ENCODE peak calls at places on chromosome 5, in four cellular contexts. V is hepatocyte, X is NB4, R is adrenal gland. A is an unnamed sample.

GRCh38 chr5:66963559-66963971 is 233.0 kb downstream of the CD180 start:
- DNase-seq in R (no peak), X (no peak), V (peak; percentile 26), A (peak; percentile 5)

GRCh38 chr5:81755320-81755719 is 4.4 kb upstream of the SSBP2 start:
- DNase-seq in V (peak; percentile 79), R (peak; percentile 69), X (no peak), A (peak; percentile 51)

GRCh38 chr5:80408475-80408875 is 611 bp downstream of the ZFYVE16 start:
- DNase-seq in X (peak; percentile 81), V (peak; percentile 84), R (peak; percentile 78), A (peak; percentile 84)

GRCh38 chr5:1118738-1119137 is 6.9 kb upstream of the SLC12A7 start:
- DNase-seq in V (peak; percentile 82), R (no peak), X (peak; percentile 60), A (peak; percentile 41)

GRCh38 chr5:78930742-78931141 is 54.4 kb downstream of the ARSB start:
- DNase-seq in V (no peak), R (no peak), X (no peak), A (no peak)

GRCh38 chr5:165871279-165871678 is 2365.9 kb downstream of the MAT2B start:
- DNase-seq in X (no peak), V (no peak), R (no peak), A (no peak)

GRCh38 chr5:51099173-51099853 is 283.9 kb upstream of the ISL1 start:
- DNase-seq in R (no peak), X (no peak), V (no peak), A (no peak)

GRCh38 chr5:18483386-18483785 is 849.1 kb downstream of the TAF11L14 start:
- DNase-seq in R (no peak), V (no peak), X (no peak), A (no peak)

GRCh38 chr5:181260720-181261319 is at the start of gene TRIM52:
- DNase-seq in V (peak; percentile 94), X (peak; percentile 94), R (peak; percentile 94), A (peak; percentile 91)

GRCh38 chr5:45109062-45109461 is 300.3 kb downstream of the MRPS30 start:
- DNase-seq in X (no peak), V (no peak), R (no peak), A (no peak)

GRCh38 chr5:110439280-110439679 is 287.2 kb downstream of the TMEM232 start:
- DNase-seq in R (no peak), X (no peak), V (no peak), A (no peak)

GRCh38 chr5:33049845-33050244 is 338.7 kb downstream of the NPR3 start:
- DNase-seq in X (no peak), R (peak; percentile 75), V (peak; percentile 37), A (peak; percentile 42)

GRCh38 chr5:155943516-155944407 is 383.2 kb upstream of the SGCD start:
- DNase-seq in R (peak; percentile 76), V (peak; percentile 80), X (peak; percentile 53), A (peak; percentile 39)

GRCh38 chr5:173920024-173920753 is 32.0 kb downstream of the CPEB4 start:
- DNase-seq in V (no peak), R (no peak), X (peak; percentile 21), A (no peak)

GRCh38 chr5:41109186-41109585 is 38.0 kb upstream of the MROH2B start:
- DNase-seq in V (no peak), X (no peak), R (no peak), A (no peak)

GRCh38 chr5:163244451-163244987 is 192.9 kb upstream of the CCNG1 start:
- DNase-seq in V (no peak), X (no peak), R (no peak), A (no peak)

GRCh38 chr5:149367249-149367971 is 9.6 kb downstream of the PCYOX1L start:
- DNase-seq in V (peak; percentile 84), X (peak; percentile 91), R (peak; percentile 85), A (peak; percentile 89)

GRCh38 chr5:170623576-170624181 is 119.9 kb downstream of the KCNIP1 start:
- DNase-seq in R (peak; percentile 84), V (peak; percentile 81), X (peak; percentile 68), A (peak; percentile 86)

GRCh38 chr5:148827723-148828122 is 1.3 kb downstream of the ADRB2 start:
- DNase-seq in X (peak; percentile 35), V (peak; percentile 22), R (no peak), A (no peak)

DNA sequence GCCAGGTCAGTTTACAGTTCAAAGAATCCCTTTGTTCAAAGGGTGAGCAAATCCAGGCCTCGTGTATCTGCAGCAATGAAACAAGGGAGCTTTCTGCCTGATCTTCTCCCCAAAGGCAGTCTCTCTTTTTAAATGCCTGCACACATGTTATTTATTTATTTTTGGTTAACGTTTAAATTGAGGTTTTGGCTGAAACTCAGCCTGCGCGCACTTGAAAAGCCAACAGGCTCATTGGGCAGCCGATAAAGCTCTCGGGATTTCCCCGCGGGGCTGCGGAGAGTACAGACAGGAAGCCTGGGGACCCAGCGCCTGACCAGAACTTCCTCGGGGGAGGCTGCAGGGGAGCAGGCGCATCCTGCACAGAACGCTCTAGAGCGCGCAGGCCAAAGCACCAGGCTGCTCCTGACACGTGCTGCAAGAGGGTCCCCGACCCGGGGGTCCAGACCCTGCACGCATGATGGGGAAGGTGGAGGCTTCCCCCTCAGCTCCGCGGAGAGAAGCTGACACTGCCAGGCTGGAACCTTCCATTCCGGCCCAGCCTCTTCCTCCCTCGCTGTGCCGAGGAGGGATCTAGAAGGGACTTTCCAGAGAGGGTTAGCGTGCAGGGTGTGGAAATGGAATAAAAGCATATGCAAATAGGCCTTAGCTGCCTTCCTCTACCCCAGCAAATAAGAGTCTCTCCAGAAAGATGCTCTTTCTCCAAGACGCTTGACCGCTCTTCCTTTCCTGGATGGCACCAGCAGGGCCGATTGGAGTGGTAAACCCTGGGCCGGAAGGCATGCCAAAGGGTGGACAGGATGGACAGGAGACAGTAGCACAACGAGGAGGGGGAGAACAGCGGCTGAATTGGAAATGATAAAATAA is 46.1 kb downstream of the PTTG1 start:
- DNase-seq in V (peak; percentile 77), X (peak; percentile 97), R (peak; percentile 61), A (peak; percentile 95)
- TF ChIP-seq CTCF in V (no peak), X (no peak), R (no peak), A (no peak)

DNA sequence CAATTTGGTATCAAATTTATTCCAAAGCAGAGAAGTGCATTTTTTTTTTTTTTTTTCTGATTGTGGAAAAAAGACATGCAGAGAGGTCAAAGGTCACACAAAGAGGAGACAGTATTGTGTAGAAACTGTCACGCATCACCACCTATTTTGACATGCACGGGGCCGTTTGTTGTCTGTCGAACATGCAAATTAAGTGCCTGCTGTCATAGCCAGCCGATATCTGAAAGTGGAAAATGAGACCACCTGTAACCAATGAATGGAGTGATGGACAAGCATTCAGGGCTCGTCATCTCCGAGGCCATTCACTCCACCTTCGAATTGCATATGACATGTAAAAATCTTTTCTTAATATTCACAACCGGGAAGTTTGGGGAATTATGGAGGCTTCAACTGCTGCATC is 512.2 kb upstream of the ADAMTS16 start:
- DNase-seq in X (no peak), V (no peak), R (no peak), A (no peak)
- TF ChIP-seq CTCF in X (no peak), V (no peak), R (no peak), A (no peak)

DNA sequence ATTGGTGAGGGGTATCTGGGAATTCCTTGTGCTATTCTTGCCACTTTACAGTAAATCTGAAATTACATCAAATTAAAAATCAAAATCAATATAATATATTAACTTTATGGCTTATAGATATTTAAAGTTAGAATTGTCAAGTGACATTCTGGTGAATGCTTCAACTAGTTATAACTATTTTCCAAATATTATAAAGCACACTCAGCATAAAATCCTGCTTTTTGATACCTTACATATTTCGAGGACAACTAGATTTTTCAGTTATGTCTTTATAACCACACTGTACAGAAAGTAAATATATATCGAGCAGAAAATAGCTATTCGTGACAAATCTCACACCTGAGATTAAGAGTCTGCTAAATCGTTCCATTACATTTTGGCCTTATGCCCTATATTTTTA is 210.2 kb downstream of the PDE4D start:
- DNase-seq in V (no peak), X (no peak), R (no peak), A (no peak)
- TF ChIP-seq CTCF in V (no peak), X (no peak), R (no peak), A (no peak)

GRCh38 chr5:130652178-130652577 is 512.9 kb downstream of the HINT1 start:
- DNase-seq in V (peak; percentile 18), R (no peak), X (no peak), A (no peak)
- TF ChIP-seq CTCF in V (no peak), R (no peak), X (no peak), A (no peak)

DNA sequence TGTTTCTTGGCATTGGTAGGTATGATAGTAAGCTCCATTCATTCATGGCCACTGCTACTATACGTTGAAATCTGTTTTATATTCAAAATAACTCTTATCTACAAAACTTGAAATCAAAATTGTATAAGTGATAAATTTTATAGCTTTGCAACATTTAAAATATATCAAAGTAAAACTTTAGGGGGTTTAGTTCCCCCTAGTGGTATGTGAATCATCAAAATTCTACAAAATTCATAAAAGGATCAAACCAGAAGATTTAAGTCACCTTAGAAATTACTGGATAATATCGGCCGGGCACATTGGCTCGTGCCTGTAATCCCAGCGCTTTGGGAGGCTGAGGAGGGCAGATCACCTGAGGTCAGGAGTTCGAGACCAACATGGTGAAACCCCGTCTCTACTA is 243.0 kb upstream of the CDH18 start:
- DNase-seq in V (no peak), X (no peak), R (no peak), A (no peak)
- TF ChIP-seq CTCF in V (peak; percentile 18), X (no peak), R (no peak), A (no peak)

DNA sequence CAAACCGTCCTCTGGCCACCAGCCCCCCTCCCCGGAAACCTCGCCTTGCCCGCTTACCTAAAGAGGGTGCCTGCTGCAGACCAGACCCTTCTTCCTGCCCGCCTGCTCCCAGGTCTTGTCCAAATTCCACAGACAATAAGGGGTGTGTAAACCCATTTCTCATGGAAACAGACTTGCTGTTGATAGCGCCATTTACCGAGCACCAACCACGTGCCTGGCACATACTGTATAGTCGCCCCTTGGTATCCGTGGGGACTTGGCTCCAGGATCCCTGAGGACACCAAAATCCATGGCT is 25.1 kb downstream of the CDHR2 start:
- DNase-seq in X (no peak), V (no peak), R (no peak), A (no peak)
- TF ChIP-seq CTCF in X (no peak), V (no peak), R (peak; percentile 23), A (no peak)

DNA sequence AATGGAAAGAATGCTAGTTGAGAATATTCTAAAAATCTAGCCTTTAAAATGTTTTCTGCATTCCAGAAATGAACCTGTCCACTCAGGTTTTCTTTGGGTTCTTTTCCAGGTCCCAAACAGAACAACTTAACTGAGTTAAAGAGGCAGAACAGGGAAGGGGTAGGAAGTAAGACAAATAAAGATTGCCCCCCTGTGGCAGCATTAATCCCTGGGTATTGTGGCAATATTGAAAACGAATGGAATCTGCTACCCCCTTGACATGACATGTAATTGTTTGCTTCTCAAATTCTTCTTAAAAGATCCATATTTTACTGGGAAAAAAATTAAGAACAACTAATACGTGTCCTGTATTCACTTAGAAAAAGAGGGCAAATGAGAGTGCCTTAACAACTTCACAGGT is 9.3 kb upstream of the RBM22 start:
- DNase-seq in V (no peak), X (peak; percentile 26), R (no peak), A (peak; percentile 17)
- TF ChIP-seq CTCF in V (peak; percentile 15), X (peak; percentile 13), R (no peak), A (no peak)

DNA sequence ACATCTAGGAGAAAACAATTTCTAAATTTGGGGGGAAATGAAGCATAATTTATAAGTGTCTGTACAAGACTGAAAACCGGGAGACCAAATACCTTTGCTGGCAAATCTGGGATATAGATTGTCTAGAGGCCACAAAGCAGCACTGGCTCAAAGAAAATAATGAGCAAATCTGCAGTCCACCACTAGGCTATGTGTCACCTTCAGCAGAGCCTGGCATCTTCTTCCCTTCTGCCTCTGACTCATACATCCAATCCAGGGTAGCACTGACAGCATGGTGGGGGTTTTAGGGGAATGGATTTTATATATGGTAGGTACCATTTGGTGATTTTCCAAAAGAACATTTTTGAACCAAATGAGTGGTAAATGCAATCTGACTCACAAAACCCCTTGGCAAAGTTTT is 12.8 kb downstream of the FAM81B start:
- DNase-seq in R (no peak), V (no peak), X (no peak), A (no peak)
- TF ChIP-seq CTCF in R (no peak), V (no peak), X (no peak), A (no peak)

A was measured in Calu3.